ENCODE peak calls at places on chromosomes 6 and 20, in ten cellular contexts. S is brain microvascular endothelial cell; L is kidney epithelial cell; J is adrenal gland; U is ovary; Z is activated naive CD8-positive, alpha-beta T cell treated with anti-CD3 and anti-CD28 coated beads for 36 hours; P is AG09319; C is CD8-positive, alpha-beta memory T cell; X is HFF-Myc; V is GM23248. H is an unnamed sample.

GRCh38 chr6:170026272-170027110 is 264.4 kb downstream of the DLL1 start:
- DNase-seq in S (no peak), L (peak), J (peak), U (no peak), Z (no peak), P (no peak), C (no peak), X (no peak), V (no peak), H (peak)

GRCh38 chr6:118299023-118299422 is 249.1 kb upstream of the PLN start:
- DNase-seq in S (no peak), L (no peak), J (no peak), U (no peak), Z (no peak), P (no peak), C (no peak), X (no peak), V (no peak), H (no peak)

GRCh38 chr6:92497281-92497680 is 922.1 kb downstream of the EPHA7 start:
- DNase-seq in S (no peak), L (no peak), J (no peak), U (no peak), Z (no peak), P (no peak), C (no peak), X (no peak), V (no peak), H (no peak)

GRCh38 chr20:51444472-51444871 is 98.0 kb downstream of the NFATC2 start:
- DNase-seq in S (no peak), L (no peak), J (peak), U (no peak), Z (no peak), P (peak), C (no peak), X (no peak), V (peak), H (no peak)

GRCh38 chr6:152313542-152314482 is 323.4 kb downstream of the SYNE1 start:
- DNase-seq in S (peak), L (no peak), J (no peak), U (no peak), Z (no peak), P (no peak), C (no peak), X (no peak), V (peak), H (no peak)

GRCh38 chr20:54774423-54774822 is 299.0 kb downstream of the DOK5 start:
- DNase-seq in S (no peak), L (no peak), J (no peak), U (no peak), Z (no peak), P (no peak), C (no peak), X (no peak), V (no peak), H (no peak)

GRCh38 chr6:22124756-22125155 is 172.1 kb downstream of the PRL start:
- DNase-seq in S (no peak), L (no peak), J (no peak), U (no peak), Z (no peak), P (no peak), C (no peak), X (no peak), V (no peak), H (no peak)

GRCh38 chr6:118810420-118811027 is 83.4 kb upstream of the ASF1A start:
- DNase-seq in S (no peak), L (no peak), J (no peak), U (no peak), Z (peak), P (no peak), C (peak), X (no peak), V (no peak), H (peak)

GRCh38 chr6:32954983-32955802 is 2.3 kb upstream of the HLA-DMA start:
- DNase-seq in S (no peak), L (no peak), J (no peak), U (no peak), Z (no peak), P (no peak), C (no peak), X (no peak), V (peak), H (peak)

GRCh38 chr6:37674161-37674560 is 23.5 kb downstream of the MDGA1 start:
- DNase-seq in S (no peak), L (no peak), J (no peak), U (no peak), Z (no peak), P (no peak), C (no peak), X (no peak), V (no peak), H (no peak)

GRCh38 chr20:62368629-62369507 is 1.8 kb upstream of the LAMA5 start:
- DNase-seq in S (no peak), L (no peak), J (peak), U (no peak), Z (no peak), P (no peak), C (no peak), X (no peak), V (peak), H (peak)

GRCh38 chr6:41489284-41489851 is 56.8 kb upstream of the FOXP4 start:
- DNase-seq in S (no peak), L (no peak), J (no peak), U (no peak), Z (no peak), P (no peak), C (no peak), X (peak), V (no peak), H (no peak)

GRCh38 chr6:67345946-67346345 is 1289.1 kb upstream of the ADGRB3 start:
- DNase-seq in S (no peak), L (no peak), J (no peak), U (no peak), Z (no peak), P (no peak), C (no peak), X (no peak), V (no peak), H (no peak)

GRCh38 chr20:34815636-34816035 is 9.8 kb downstream of the NCOA6 start:
- DNase-seq in S (no peak), L (no peak), J (no peak), U (no peak), Z (no peak), P (no peak), C (no peak), X (no peak), V (peak), H (no peak)

GRCh38 chr6:132764370-132764769 is 6.7 kb upstream of the VNN2 start:
- DNase-seq in S (peak), L (peak), J (peak), U (no peak), Z (no peak), P (peak), C (no peak), X (no peak), V (peak), H (no peak)

GRCh38 chr20:5222919-5223634 is 93.7 kb downstream of the PROKR2 start:
- DNase-seq in S (peak), L (peak), J (peak), U (peak), Z (peak), P (peak), C (peak), X (peak), V (peak), H (peak)

GRCh38 chr6:96766769-96767168 is 70.5 kb downstream of the GPR63 start:
- DNase-seq in S (no peak), L (no peak), J (no peak), U (no peak), Z (no peak), P (no peak), C (no peak), X (no peak), V (no peak), H (no peak)

GRCh38 chr6:116877743-116878142 is 701 bp downstream of the RFX6 start:
- DNase-seq in S (no peak), L (no peak), J (no peak), U (no peak), Z (no peak), P (no peak), C (no peak), X (no peak), V (no peak), H (no peak)

GRCh38 chr6:148118303-148118702 is 224.3 kb upstream of the SASH1 start:
- DNase-seq in S (no peak), L (no peak), J (no peak), U (no peak), Z (no peak), P (no peak), C (no peak), X (no peak), V (no peak), H (no peak)

GRCh38 chr20:60964911-60965310 is 287.1 kb upstream of the CDH4 start:
- DNase-seq in S (no peak), L (no peak), J (no peak), U (no peak), Z (no peak), P (no peak), C (no peak), X (no peak), V (no peak), H (no peak)

GRCh38 chr6:78909391-78909790 is 42.0 kb downstream of the IRAK1BP1 start:
- DNase-seq in S (peak), L (no peak), J (no peak), U (no peak), Z (no peak), P (peak), C (no peak), X (peak), V (peak), H (no peak)

GRCh38 chr6:19995575-19996257 is 158.5 kb downstream of the ID4 start:
- DNase-seq in S (no peak), L (no peak), J (no peak), U (no peak), Z (no peak), P (no peak), C (no peak), X (no peak), V (no peak), H (no peak)

GRCh38 chr20:2421247-2421646 is 40.5 kb downstream of the TGM6 start:
- DNase-seq in S (no peak), L (no peak), J (no peak), U (no peak), Z (no peak), P (no peak), C (no peak), X (no peak), V (peak), H (no peak)

GRCh38 chr6:14276667-14277404 is 159.3 kb downstream of the CD83 start:
- DNase-seq in S (peak), L (no peak), J (no peak), U (no peak), Z (no peak), P (no peak), C (peak), X (no peak), V (no peak), H (no peak)

GRCh38 chr20:57071283-57071701 is 195.1 kb downstream of the BMP7 start:
- DNase-seq in S (no peak), L (no peak), J (no peak), U (no peak), Z (no peak), P (no peak), C (no peak), X (no peak), V (peak), H (no peak)

GRCh38 chr6:98469146-98469545 is 365.2 kb upstream of the POU3F2 start:
- DNase-seq in S (no peak), L (no peak), J (no peak), U (no peak), Z (no peak), P (no peak), C (no peak), X (no peak), V (no peak), H (no peak)

GRCh38 chr20:35039146-35039545 is 53.5 kb downstream of the TRPC4AP start:
- DNase-seq in S (no peak), L (peak), J (no peak), U (no peak), Z (no peak), P (no peak), C (no peak), X (no peak), V (no peak), H (peak)

GRCh38 chr6:144953552-144954240 is 668.6 kb downstream of the UTRN start:
- DNase-seq in S (peak), L (peak), J (no peak), U (no peak), Z (no peak), P (no peak), C (no peak), X (no peak), V (peak), H (no peak)

GRCh38 chr6:45351076-45351475 is 22.9 kb downstream of the RUNX2 start:
- DNase-seq in S (no peak), L (no peak), J (no peak), U (no peak), Z (no peak), P (no peak), C (no peak), X (no peak), V (no peak), H (no peak)

GRCh38 chr6:152246554-152247337 is 390.4 kb downstream of the SYNE1 start:
- DNase-seq in S (peak), L (no peak), J (no peak), U (no peak), Z (no peak), P (no peak), C (no peak), X (no peak), V (peak), H (no peak)

GRCh38 chr6:88662163-88662580 is 301.2 kb downstream of the RNGTT start:
- DNase-seq in S (no peak), L (no peak), J (no peak), U (no peak), Z (no peak), P (no peak), C (no peak), X (no peak), V (no peak), H (no peak)

GRCh38 chr20:12177657-12178293 is 260.1 kb downstream of the BTBD3 start:
- DNase-seq in S (no peak), L (no peak), J (no peak), U (no peak), Z (no peak), P (no peak), C (no peak), X (no peak), V (no peak), H (peak)

GRCh38 chr20:1657556-1658334 is at the start of gene SIRPG:
- DNase-seq in S (no peak), L (no peak), J (no peak), U (no peak), Z (no peak), P (no peak), C (peak), X (no peak), V (no peak), H (no peak)

GRCh38 chr6:26295691-26296555 is 69.1 kb upstream of the BTN3A2 start:
- DNase-seq in S (peak), L (peak), J (no peak), U (no peak), Z (no peak), P (no peak), C (no peak), X (no peak), V (peak), H (peak)

GRCh38 chr6:53543341-53544010 is 1.4 kb downstream of the GCLC start:
- DNase-seq in S (no peak), L (no peak), J (no peak), U (no peak), Z (no peak), P (no peak), C (no peak), X (no peak), V (peak), H (no peak)